ENCODE peak calls at places on chromosomes 5 and 9, in five cellular contexts. C, K, L, U and Z are unnamed samples. For H3K4me1, the result is how much of the 10 kb centered on the place peaks cover.

GRCh38 chr5:139650031-139650688 is 2.0 kb downstream of the CXXC5 start:
- DNase-seq in C (no peak), K (no peak), L (no peak), U (no peak), Z (peak)

GRCh38 chr5:128409401-128409800 is 128.6 kb downstream of the FBN2 start:
- DNase-seq in C (no peak), K (no peak), L (no peak), U (no peak), Z (no peak)

GRCh38 chr5:106127341-106127781 is 1543.4 kb downstream of the EFNA5 start:
- DNase-seq in C (no peak), K (no peak), L (no peak), U (no peak), Z (no peak)

GRCh38 chr9:16572005-16572727 is 298.3 kb downstream of the BNC2 start:
- DNase-seq in C (no peak), K (no peak), L (no peak), U (no peak), Z (peak)

GRCh38 chr9:15423328-15423985 is 781 bp downstream of the SNAPC3 start:
- DNase-seq in C (peak), K (no peak), L (no peak), U (no peak), Z (peak)

GRCh38 chr5:75603421-75603820 is 7.8 kb upstream of the ANKDD1B start:
- DNase-seq in C (no peak), K (no peak), L (no peak), U (no peak), Z (no peak)

GRCh38 chr5:116404792-116405191 is 169.8 kb downstream of the SEMA6A start:
- DNase-seq in C (no peak), K (no peak), L (no peak), U (no peak), Z (no peak)

GRCh38 chr5:33241826-33242225 is 198.9 kb upstream of the TARS1 start:
- DNase-seq in C (no peak), K (no peak), L (no peak), U (no peak), Z (no peak)

GRCh38 chr9:107358867-107359440 is 75.9 kb downstream of the RAD23B start:
- DNase-seq in C (no peak), K (no peak), L (no peak), U (no peak), Z (no peak)

GRCh38 chr9:4430492-4431261 is 59.6 kb upstream of the SLC1A1 start:
- DNase-seq in C (no peak), K (no peak), L (no peak), U (no peak), Z (no peak)

GRCh38 chr5:25881318-25882036 is 1156.9 kb downstream of the CDH9 start:
- DNase-seq in C (no peak), K (no peak), L (no peak), U (no peak), Z (no peak)

GRCh38 chr9:136192289-136193126 is 12.4 kb downstream of the LHX3 start:
- DNase-seq in C (no peak), K (no peak), L (no peak), U (no peak), Z (no peak)

GRCh38 chr5:96247097-96247675 is 185.9 kb downstream of the PCSK1 start:
- DNase-seq in C (no peak), K (no peak), L (no peak), U (no peak), Z (no peak)

GRCh38 chr9:127803507-127804352 is 1.0 kb downstream of the FPGS start:
- DNase-seq in C (peak), K (no peak), L (no peak), U (peak), Z (peak)

GRCh38 chr5:165370772-165371171 is 1865.4 kb downstream of the MAT2B start:
- DNase-seq in C (no peak), K (no peak), L (no peak), U (no peak), Z (no peak)

GRCh38 chr9:132782106-132782505 is 96.0 kb downstream of the AK8 start:
- DNase-seq in C (no peak), K (no peak), L (no peak), U (no peak), Z (no peak)

GRCh38 chr9:89622933-89623861 is 18.4 kb downstream of the GADD45G start:
- DNase-seq in C (no peak), K (no peak), L (no peak), U (no peak), Z (no peak)

GRCh38 chr5:10601246-10602030 is 37.6 kb downstream of the ANKRD33B start:
- DNase-seq in C (peak), K (peak), L (no peak), U (peak), Z (peak)

GRCh38 chr9:89522261-89522978 is 24.5 kb upstream of the SEMA4D start:
- DNase-seq in C (no peak), K (peak), L (peak), U (peak), Z (peak)

GRCh38 chr5:36944024-36944423 is 67.5 kb downstream of the NIPBL start:
- DNase-seq in C (no peak), K (no peak), L (no peak), U (no peak), Z (no peak)

DNA sequence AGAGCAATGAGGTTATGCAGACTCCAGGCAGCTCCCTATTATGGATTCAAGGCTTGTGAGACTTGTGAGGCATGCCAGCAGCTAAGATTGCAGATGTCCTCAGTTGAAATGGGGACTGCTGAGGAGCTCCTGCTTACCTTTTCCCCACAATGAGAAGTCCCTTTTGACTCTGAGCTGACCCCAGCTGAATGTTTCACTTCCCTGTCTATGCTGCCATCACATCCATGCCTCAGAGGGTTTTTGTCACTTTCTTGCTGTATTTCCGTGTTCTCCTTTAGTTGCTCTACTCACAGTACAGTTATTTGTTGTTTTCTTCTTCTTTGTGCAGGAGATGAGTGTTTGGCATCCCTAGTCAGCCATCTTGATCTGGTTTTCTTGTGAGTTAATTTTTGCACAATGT is 18.8 kb upstream of the OR2S2 start:
- DNase-seq in C (no peak), K (no peak), L (no peak), U (no peak), Z (no peak)
- H3K27ac ChIP-seq in C (no peak), K (no peak), L (no peak), U (no peak), Z (no peak)

GRCh38 chr5:150068961-150069618 is 17.3 kb downstream of the CSF1R start:
- DNase-seq in C (no peak), K (no peak), L (no peak), U (no peak), Z (no peak)

GRCh38 chr5:150069619-150070276 is 16.6 kb downstream of the CSF1R start:
- DNase-seq in C (no peak), K (no peak), L (no peak), U (no peak), Z (no peak)

GRCh38 chr5:150073086-150073625 is 13.2 kb downstream of the CSF1R start:
- DNase-seq in C (no peak), K (no peak), L (no peak), U (no peak), Z (no peak)

GRCh38 chr5:150070277-150070638 is 16.1 kb downstream of the CSF1R start:
- DNase-seq in C (no peak), K (no peak), L (no peak), U (no peak), Z (no peak)

GRCh38 chr5:150070821-150071220 is 15.5 kb downstream of the CSF1R start:
- DNase-seq in C (no peak), K (no peak), L (no peak), U (no peak), Z (no peak)
- H3K4me1 ChIP-seq in C (under half), K (under half), L (under half), U (under half), Z (under half)

GRCh38 chr5:113202904-113203716 is 226.5 kb downstream of the DCP2 start:
- DNase-seq in C (peak), K (no peak), L (no peak), U (peak), Z (no peak)
- H3K4me3 ChIP-seq in C (no peak), K (no peak), L (no peak), U (no peak), Z (no peak)

GRCh38 chr5:23977365-23977764 is 470.0 kb downstream of the PRDM9 start:
- DNase-seq in C (no peak), K (no peak), L (no peak), U (no peak), Z (no peak)
- H3K27ac ChIP-seq in C (no peak), K (no peak), L (no peak), U (no peak), Z (no peak)

DNA sequence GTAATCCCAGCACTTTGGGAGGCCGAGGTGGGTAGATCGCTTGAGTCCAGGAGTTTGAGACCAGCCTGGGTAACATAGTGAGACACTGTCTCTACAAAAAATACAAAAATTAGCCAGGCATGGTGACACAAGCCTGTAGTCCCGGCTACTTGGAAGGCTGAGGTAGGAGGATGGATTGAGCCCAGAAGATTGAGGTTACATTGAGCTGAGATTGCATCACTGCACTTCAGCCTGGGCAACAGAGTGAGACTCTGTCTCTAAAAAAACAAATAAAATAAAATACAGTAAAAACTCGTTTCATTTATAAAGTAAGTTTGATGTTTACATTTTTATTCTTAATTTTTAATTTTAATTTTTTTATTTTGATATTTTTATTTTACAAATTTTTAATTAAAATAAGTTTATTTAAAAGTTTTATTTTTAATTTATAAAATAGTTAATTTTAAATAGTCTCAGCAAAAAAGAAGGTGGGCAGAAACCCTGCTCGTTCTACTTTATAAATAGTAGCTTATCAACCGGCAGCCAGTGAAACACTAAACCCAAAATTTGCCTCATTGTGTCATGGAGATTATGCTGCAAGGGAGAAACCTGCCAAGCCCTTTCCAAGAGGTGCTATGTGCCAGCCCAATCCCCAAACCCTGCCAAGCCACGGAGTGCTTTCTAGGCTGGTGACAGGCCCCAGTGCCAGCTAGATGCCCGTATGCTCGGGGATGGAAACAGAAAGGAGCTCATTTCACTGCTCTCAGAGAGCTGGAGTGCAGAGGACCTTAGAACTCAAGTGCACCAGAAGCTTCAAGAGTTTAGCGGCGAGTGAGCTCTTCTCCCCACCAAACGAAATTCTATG is 38.9 kb downstream of the SERINC5 start:
- DNase-seq in C (no peak), K (no peak), L (no peak), U (peak), Z (no peak)
- H3K4me1 ChIP-seq in C (under half), K (under half), L (half or more), U (under half), Z (under half)

GRCh38 chr9:124261787-124262595 is 4.2 kb downstream of the NEK6 start:
- DNase-seq in C (no peak), K (no peak), L (no peak), U (no peak), Z (no peak)

GRCh38 chr9:124263800-124264426 is 6.2 kb downstream of the NEK6 start:
- DNase-seq in C (no peak), K (no peak), L (no peak), U (no peak), Z (no peak)

GRCh38 chr9:124260769-124261603 is 3.2 kb downstream of the NEK6 start:
- DNase-seq in C (peak), K (no peak), L (no peak), U (peak), Z (peak)

GRCh38 chr9:124263158-124263557 is 5.4 kb downstream of the NEK6 start:
- DNase-seq in C (no peak), K (no peak), L (no peak), U (no peak), Z (no peak)

DNA sequence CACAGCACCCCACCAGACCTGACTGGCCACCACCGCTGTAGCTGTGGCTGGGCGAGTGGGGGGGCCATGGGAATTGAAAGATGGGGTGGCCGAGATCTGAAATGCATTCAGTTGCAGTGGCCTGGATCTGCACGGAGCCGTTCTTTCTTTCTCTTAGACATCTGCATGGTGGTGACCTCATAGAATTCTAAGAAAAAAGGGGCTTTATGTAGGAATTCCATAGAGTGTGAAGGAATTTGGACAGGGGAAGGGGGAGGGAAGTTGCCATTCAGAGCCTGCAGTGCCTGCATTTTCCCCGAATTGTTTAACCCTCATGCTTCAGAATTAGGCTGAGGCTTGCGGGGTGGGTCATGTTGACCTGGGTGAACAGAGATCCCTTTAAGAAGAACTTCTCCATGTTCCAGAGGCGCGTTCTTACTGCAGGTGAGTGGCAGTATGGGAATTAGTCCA is 4.9 kb downstream of the NEK6 start:
- DNase-seq in C (no peak), K (no peak), L (no peak), U (no peak), Z (no peak)
- H3K4me3 ChIP-seq in C (no peak), K (no peak), L (no peak), U (no peak), Z (no peak)

DNA sequence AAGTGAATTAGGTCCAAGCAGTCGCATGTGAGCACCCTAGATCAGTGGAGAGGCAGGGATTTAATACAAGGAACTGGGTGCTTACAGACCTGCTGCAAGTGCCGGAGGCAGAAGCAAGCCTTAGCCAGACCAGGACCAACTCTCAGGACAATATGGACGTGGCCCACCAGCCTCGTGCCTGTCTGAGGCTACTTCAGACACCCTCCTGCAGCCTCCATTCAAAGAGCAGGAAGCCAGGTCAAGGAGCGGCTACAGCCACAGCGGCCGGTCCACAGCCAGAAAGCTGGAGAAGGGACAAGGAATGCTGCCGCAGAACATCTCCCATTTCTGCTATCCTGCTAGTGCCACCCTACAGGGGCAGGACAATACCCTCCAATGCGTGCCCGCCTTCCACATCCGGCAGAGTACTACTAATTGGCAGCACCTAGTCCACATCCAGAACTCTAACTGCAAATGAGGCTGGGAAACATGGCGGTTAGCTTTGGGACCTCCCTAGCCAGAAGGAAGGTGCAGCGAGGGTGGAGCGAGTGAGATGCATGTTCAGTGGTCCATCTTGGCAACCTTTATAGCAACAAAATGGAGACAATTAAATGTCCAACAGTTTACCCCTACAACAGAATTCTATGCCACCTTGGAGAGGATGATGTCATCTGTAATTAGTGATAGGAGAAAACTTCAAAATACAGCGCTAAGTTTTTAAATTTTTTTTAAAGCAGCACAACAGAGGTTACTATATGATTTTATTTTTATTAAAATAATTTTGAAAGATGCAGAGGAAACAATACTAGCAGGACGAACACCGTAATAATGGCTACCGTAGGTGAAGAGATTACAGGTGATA is 1.0 kb upstream of the ALDH1B1 start:
- DNase-seq in C (no peak), K (no peak), L (no peak), U (no peak), Z (no peak)
- H3K27ac ChIP-seq in C (no peak), K (peak), L (peak), U (no peak), Z (no peak)